ENCODE peak calls at places on chromosome 21, in four cellular contexts. I is K562, H is HepG2, R is GM12878. V is an unnamed sample.

GRCh38 chr21:44295163-44295601 is 4.7 kb upstream of the PFKL start:
- DNase-seq in R (no peak), I (no peak), H (no peak), V (no peak)

GRCh38 chr21:15122241-15122640 is 57.4 kb upstream of the NRIP1 start:
- DNase-seq in H (peak; percentile 57), I (no peak), R (no peak), V (no peak)

GRCh38 chr21:32007461-32007860 is 134.6 kb downstream of the HUNK start:
- DNase-seq in H (no peak), R (no peak), I (no peak), V (no peak)

GRCh38 chr21:26389971-26390641 is 183.0 kb downstream of the CYYR1 start:
- DNase-seq in I (no peak), H (no peak), R (no peak), V (no peak)

GRCh38 chr21:44752701-44753235 is 41.4 kb upstream of the TSPEAR start:
- DNase-seq in I (no peak), H (no peak), R (no peak), V (no peak)

GRCh38 chr21:37619464-37619974 is 252.9 kb downstream of the DYRK1A start:
- DNase-seq in R (no peak), I (no peak), H (no peak), V (no peak)

GRCh38 chr21:20334585-20334984 is 663.6 kb upstream of the NCAM2 start:
- DNase-seq in I (no peak), R (no peak), H (no peak), V (no peak)

GRCh38 chr21:45048968-45049367 is 25.4 kb upstream of the ADARB1 start:
- DNase-seq in I (no peak), R (no peak), H (no peak), V (no peak)

GRCh38 chr21:33948096-33948950 is 32.7 kb upstream of the ATP5PO start:
- DNase-seq in I (peak; percentile 66), H (no peak), R (peak; percentile 89), V (peak; percentile 39)

GRCh38 chr21:43654806-43655489 is 4.3 kb downstream of the HSF2BP start:
- DNase-seq in I (no peak), H (no peak), R (no peak), V (no peak)

GRCh38 chr21:44255519-44255981 is 6.1 kb downstream of the DNMT3L start:
- DNase-seq in R (no peak), H (no peak), I (no peak), V (no peak)

GRCh38 chr21:33546076-33546475 is 3.2 kb downstream of the SON start:
- DNase-seq in R (no peak), H (no peak), I (no peak), V (no peak)

GRCh38 chr21:38661296-38662223 is 144.2 kb upstream of the ETS2 start:
- DNase-seq in H (no peak), I (no peak), R (no peak), V (peak; percentile 18)

GRCh38 chr21:44378646-44379581 is 25.5 kb downstream of the TRPM2 start:
- DNase-seq in H (no peak), R (no peak), I (no peak), V (no peak)

GRCh38 chr21:44072111-44072510 is 35.1 kb upstream of the PWP2 start:
- DNase-seq in R (no peak), H (no peak), I (no peak), V (no peak)

GRCh38 chr21:37658994-37659458 is 257.2 kb downstream of the KCNJ6 start:
- DNase-seq in H (no peak), I (peak; percentile 41), R (no peak), V (no peak)

GRCh38 chr21:24217141-24217540 is 1390.1 kb downstream of the MRPL39 start:
- DNase-seq in R (no peak), H (no peak), I (no peak), V (no peak)

GRCh38 chr21:35138665-35139381 is 89.7 kb upstream of the RUNX1 start:
- DNase-seq in H (no peak), I (peak; percentile 39), R (no peak), V (no peak)
- TF ChIP-seq FOXK2 in H (no peak), I (no peak), R (no peak), V (no peak)

DNA sequence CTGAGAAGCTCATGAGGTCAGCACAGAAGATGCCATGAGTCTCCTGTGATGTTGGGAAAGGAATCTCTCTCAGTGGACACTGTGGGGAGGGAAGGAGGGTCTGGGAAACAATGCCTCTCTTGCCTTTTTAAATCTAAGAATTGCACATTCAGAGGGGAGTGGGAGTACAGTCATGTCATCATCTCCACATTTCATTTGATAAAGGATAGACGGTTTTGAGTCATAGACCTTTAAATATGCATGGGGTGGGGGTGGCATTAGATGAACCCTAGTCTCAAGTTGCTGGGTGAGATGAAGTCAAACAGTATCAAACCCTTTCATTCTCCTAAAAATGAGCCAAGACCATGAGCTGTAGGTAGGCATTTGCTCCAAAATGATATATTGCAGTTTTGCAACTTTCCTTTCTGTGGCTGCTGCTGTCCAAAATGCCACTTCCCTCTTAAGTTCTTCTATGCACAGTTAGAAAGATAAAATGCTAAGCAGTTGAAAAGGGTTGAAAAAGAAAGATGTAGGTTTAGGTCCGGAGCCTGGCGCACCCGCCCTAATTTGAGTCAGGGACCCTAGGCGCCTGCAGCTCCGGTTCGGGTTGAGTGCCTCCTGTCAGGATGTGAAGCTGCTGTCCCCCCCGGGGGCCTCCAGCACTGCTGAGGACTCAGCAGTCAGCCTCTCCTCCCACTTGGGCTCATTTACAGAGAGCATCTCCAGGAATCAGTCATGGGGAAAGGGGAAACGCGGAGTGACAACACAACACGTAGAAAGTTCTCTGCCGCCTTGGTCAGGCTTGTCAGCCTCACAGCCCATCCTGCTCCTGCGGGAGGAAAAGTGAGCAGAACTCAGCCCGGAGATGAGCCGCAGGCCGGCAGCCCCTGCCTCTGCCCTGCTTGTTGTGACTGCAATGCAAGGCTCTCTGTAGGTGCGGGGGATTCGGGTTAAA is 479.3 kb upstream of the RUNX1 start:
- DNase-seq in I (no peak), R (no peak), H (no peak), V (no peak)
- TF ChIP-seq FOXK2 in I (no peak), R (no peak), H (no peak), V (no peak)

DNA sequence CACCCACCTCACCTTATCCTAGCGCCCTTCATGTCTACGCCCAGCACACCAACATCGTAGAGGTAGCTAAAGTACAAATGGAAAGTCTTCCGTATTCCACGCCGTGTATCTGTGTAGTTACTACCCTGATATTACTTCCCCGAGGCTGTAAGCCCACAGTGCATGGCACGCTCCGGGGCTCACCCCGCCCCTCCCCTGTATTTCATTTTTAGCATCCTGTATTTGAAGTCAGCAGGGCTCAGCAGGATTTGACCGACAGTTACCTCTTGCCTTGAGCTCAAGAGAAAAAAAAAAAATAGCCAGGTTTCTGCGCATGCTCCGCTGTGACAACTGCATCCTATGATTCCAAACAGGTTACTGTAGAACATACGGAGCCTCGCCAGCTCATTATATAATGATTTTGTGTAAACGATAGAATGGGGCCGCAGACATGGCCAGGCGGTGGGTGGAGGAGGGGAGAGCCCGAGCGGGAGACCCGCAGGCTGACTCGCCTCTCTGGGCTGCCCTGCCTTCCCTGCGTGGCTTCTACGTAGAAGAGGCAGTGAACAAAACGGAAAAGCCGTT is 1.3 kb downstream of the ABCG1 start:
- DNase-seq in H (peak; percentile 39), I (no peak), R (no peak), V (peak; percentile 74)
- TF ChIP-seq FOXK2 in H (no peak), I (no peak), R (no peak), V (no peak)

DNA sequence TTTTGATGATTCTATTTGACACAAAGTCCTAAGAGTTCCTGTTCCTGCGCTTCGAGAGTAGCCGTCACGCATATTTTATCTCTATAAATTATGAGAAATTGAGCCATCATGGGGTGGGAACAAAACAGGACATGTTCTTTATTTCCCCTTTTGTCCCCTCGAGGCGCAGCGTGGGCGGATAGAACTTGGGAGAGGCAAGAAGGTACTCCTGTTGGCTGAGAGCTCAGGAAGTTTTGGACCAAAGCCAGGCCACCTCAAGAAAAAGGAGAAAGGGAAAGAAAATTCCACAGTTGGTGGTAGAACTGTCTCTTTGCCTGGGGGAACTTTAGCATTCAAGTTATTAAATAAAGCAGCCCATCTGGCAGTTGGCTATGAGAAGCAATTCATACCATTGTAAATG is 76.4 kb upstream of the DSCAM start:
- DNase-seq in I (no peak), R (no peak), H (no peak), V (no peak)
- TF ChIP-seq FOXK2 in I (no peak), R (no peak), H (no peak), V (no peak)

GRCh38 chr21:46116189-46116845 is 18.4 kb downstream of the COL6A2 start:
- DNase-seq in H (no peak), I (no peak), R (no peak), V (no peak)

GRCh38 chr21:46118305-46118870 is 20.5 kb downstream of the COL6A2 start:
- DNase-seq in I (no peak), R (no peak), H (no peak), V (no peak)

GRCh38 chr21:46115441-46116188 is 17.7 kb downstream of the COL6A2 start:
- DNase-seq in R (no peak), I (no peak), H (no peak), V (no peak)

GRCh38 chr21:46117586-46118304 is 19.8 kb downstream of the COL6A2 start:
- DNase-seq in H (no peak), I (no peak), R (no peak), V (no peak)

GRCh38 chr21:46116846-46117585 is 19.1 kb downstream of the COL6A2 start:
- DNase-seq in R (no peak), I (no peak), H (no peak), V (no peak)
- TF ChIP-seq FOXK2 in R (no peak), I (no peak), H (no peak), V (no peak)